ENCODE peak calls at places on chromosome 7, in five cellular contexts. A is GM04504, E is NCI-H1092, Y is A549, P is SW480. H is an unnamed sample.

GRCh38 chr7:124937076-124937475 is 7.5 kb upstream of the POT1 start:
- DNase-seq in A (no peak), Y (no peak), E (no peak), P (no peak), H (no peak)

GRCh38 chr7:36082216-36082615 is 70.8 kb upstream of the EEPD1 start:
- DNase-seq in E (no peak), A (no peak), P (no peak), Y (no peak), H (no peak)

GRCh38 chr7:140349172-140349771 is 49.1 kb downstream of the SLC37A3 start:
- DNase-seq in A (no peak), Y (no peak), P (no peak), E (no peak), H (no peak)

GRCh38 chr7:47104206-47104549 is 477.7 kb downstream of the TNS3 start:
- DNase-seq in A (no peak), P (no peak), E (no peak), Y (peak), H (no peak)

GRCh38 chr7:35185908-35186731 is 67.8 kb downstream of the TBX20 start:
- DNase-seq in P (no peak), E (peak), A (no peak), Y (peak), H (no peak)

GRCh38 chr7:80584778-80585177 is 53.7 kb upstream of the CD36 start:
- DNase-seq in P (no peak), E (no peak), Y (peak), A (no peak), H (no peak)

GRCh38 chr7:85191383-85191782 is 4.5 kb upstream of the SEMA3D start:
- DNase-seq in P (peak), E (no peak), A (no peak), Y (peak), H (peak)

GRCh38 chr7:1533569-1534329 is 3.2 kb downstream of the MAFK start:
- DNase-seq in A (peak), E (no peak), Y (peak), P (peak), H (no peak)

GRCh38 chr7:137928626-137929025 is 73.3 kb downstream of the CREB3L2 start:
- DNase-seq in E (no peak), A (no peak), Y (no peak), P (no peak), H (no peak)

GRCh38 chr7:103990991-103991390 is 1.5 kb upstream of the RELN start:
- DNase-seq in A (no peak), P (no peak), Y (no peak), E (no peak), H (no peak)

GRCh38 chr7:132518102-132518838 is 58.0 kb downstream of the PLXNA4 start:
- DNase-seq in Y (peak), E (no peak), P (peak), A (no peak), H (peak)

GRCh38 chr7:30285531-30286284 is 1.3 kb downstream of the ZNRF2 start:
- DNase-seq in Y (peak), P (peak), E (no peak), A (no peak), H (no peak)

GRCh38 chr7:144534196-144534595 is 130.7 kb upstream of the NOBOX start:
- DNase-seq in A (no peak), P (no peak), E (no peak), Y (no peak), H (no peak)

GRCh38 chr7:41763626-41764025 is 60.7 kb upstream of the INHBA start:
- DNase-seq in P (no peak), E (no peak), Y (no peak), A (no peak), H (no peak)

GRCh38 chr7:11557627-11558026 is 274.4 kb downstream of the THSD7A start:
- DNase-seq in Y (peak), P (peak), A (no peak), E (no peak), H (peak)

GRCh38 chr7:108503112-108504026 is 22.6 kb downstream of the PNPLA8 start:
- DNase-seq in E (no peak), A (peak), Y (no peak), P (no peak), H (no peak)

GRCh38 chr7:151632750-151633515 is 113.2 kb upstream of the RHEB start:
- DNase-seq in Y (no peak), A (peak), E (no peak), P (no peak), H (no peak)

GRCh38 chr7:3000566-3000965 is 43.1 kb downstream of the CARD11 start:
- DNase-seq in Y (no peak), P (no peak), E (no peak), A (no peak), H (no peak)

GRCh38 chr7:149869867-149870266 is 3.9 kb upstream of the ATP6V0E2 start:
- DNase-seq in A (no peak), Y (no peak), E (no peak), P (no peak), H (no peak)

GRCh38 chr7:90816511-90817142 is 220.5 kb downstream of the CDK14 start:
- DNase-seq in P (peak), Y (peak), A (peak), E (no peak), H (peak)

GRCh38 chr7:95246935-95247370 is 77.4 kb downstream of the PON1 start:
- DNase-seq in E (peak), P (peak), Y (peak), A (peak), H (peak)

GRCh38 chr7:15977663-15978062 is 291.2 kb upstream of the MEOX2 start:
- DNase-seq in E (no peak), Y (no peak), A (peak), P (no peak), H (no peak)

GRCh38 chr7:136900005-136900404 is 31.6 kb downstream of the CHRM2 start:
- DNase-seq in P (no peak), Y (no peak), E (no peak), A (no peak), H (no peak)

H was measured in HEK293T.